ENCODE peak calls at places on chromosomes 1 and 21, in five cellular contexts. P is occipital lobe, Y is spleen, G is NCI-H1105, C is iris pigment epithelial cell. E is an unnamed sample.

GRCh38 chr1:99305626-99306025 is 41.3 kb downstream of the PLPPR4 start:
- DNase-seq in C (no peak), P (no peak), Y (no peak), G (no peak), E (no peak)

GRCh38 chr1:203217139-203217621 is 12.3 kb downstream of the CHIT1 start:
- DNase-seq in C (no peak), Y (no peak), P (no peak), G (no peak), E (no peak)

GRCh38 chr21:40688106-40688850 is 158.7 kb downstream of the DSCAM start:
- DNase-seq in G (no peak), P (no peak), C (no peak), Y (no peak), E (no peak)

GRCh38 chr1:173532237-173532636 is 55.1 kb downstream of the PRDX6 start:
- DNase-seq in P (no peak), Y (no peak), G (no peak), C (no peak), E (no peak)

GRCh38 chr1:230425252-230426061 is 675 bp downstream of the PGBD5 start:
- DNase-seq in C (peak; percentile 10), G (no peak), Y (no peak), P (no peak), E (no peak)

GRCh38 chr1:94646786-94647555 is 105.4 kb upstream of the F3 start:
- DNase-seq in G (no peak), P (no peak), Y (no peak), C (peak; percentile 75), E (no peak)

GRCh38 chr1:232009741-232010140 is 383.2 kb downstream of the DISC1 start:
- DNase-seq in C (no peak), G (no peak), Y (no peak), P (no peak), E (no peak)

GRCh38 chr1:115980998-115981993 is 5.0 kb downstream of the SLC22A15 start:
- DNase-seq in Y (no peak), G (peak; percentile 19), P (no peak), C (peak; percentile 51), E (peak; percentile 59)

GRCh38 chr1:109277434-109278204 is 5.3 kb downstream of the PSRC1 start:
- DNase-seq in G (peak; percentile 52), P (peak; percentile 51), Y (peak; percentile 91), C (peak; percentile 63), E (peak; percentile 89)

GRCh38 chr1:119713039-119713537 is 1.4 kb downstream of the PHGDH start:
- DNase-seq in P (no peak), C (peak; percentile 17), Y (no peak), G (peak; percentile 23), E (no peak)

GRCh38 chr1:225425211-225425786 is 2.5 kb downstream of the LBR start:
- DNase-seq in P (no peak), C (peak; percentile 23), G (no peak), Y (no peak), E (no peak)

GRCh38 chr21:42096593-42096992 is 25.5 kb downstream of the UMODL1 start:
- DNase-seq in Y (no peak), P (peak; percentile 28), G (no peak), C (no peak), E (no peak)

E was measured in GM13976.